ENCODE peak calls at places on chromosomes 3 and 15, in six cellular contexts. G is cardiac fibroblast; B is Jurkat, Clone E6-1; H is aorta; V is psoas muscle; P is astrocyte of the spinal cord. M is an unnamed sample.

GRCh38 chr15:66224946-66225345 is 28.6 kb downstream of the MEGF11 start:
- DNase-seq in G (no peak), B (no peak), H (no peak), V (no peak), P (no peak), M (no peak)

GRCh38 chr3:126064627-126065258 is 19.2 kb downstream of the SLC41A3 start:
- DNase-seq in G (no peak), B (no peak), H (no peak), V (no peak), P (no peak), M (no peak)

GRCh38 chr3:23404241-23404640 is 201.1 kb downstream of the UBE2E2 start:
- DNase-seq in G (no peak), B (no peak), H (no peak), V (no peak), P (no peak), M (no peak)

GRCh38 chr15:39118510-39118909 is 462.4 kb upstream of the THBS1 start:
- DNase-seq in G (peak; percentile 97), B (no peak), H (no peak), V (no peak), P (peak; percentile 86), M (no peak)

GRCh38 chr15:76982356-76982755 is 12.6 kb upstream of the PSTPIP1 start:
- DNase-seq in G (no peak), B (no peak), H (peak; percentile 21), V (no peak), P (no peak), M (no peak)

GRCh38 chr15:101091080-101092017 is 160.5 kb downstream of the CHSY1 start:
- DNase-seq in G (peak; percentile 96), B (no peak), H (peak; percentile 74), V (peak; percentile 58), P (peak; percentile 90), M (peak; percentile 70)

GRCh38 chr3:109553573-109554371 is 216.4 kb upstream of the DPPA4 start:
- DNase-seq in G (no peak), B (no peak), H (no peak), V (no peak), P (peak; percentile 15), M (no peak)

GRCh38 chr3:157999246-157999645 is 107.0 kb downstream of the SHOX2 start:
- DNase-seq in G (no peak), B (no peak), H (no peak), V (no peak), P (no peak), M (no peak)

GRCh38 chr3:42031808-42032475 is 59.2 kb upstream of the TRAK1 start:
- DNase-seq in G (peak; percentile 43), B (no peak), H (peak; percentile 55), V (no peak), P (peak; percentile 61), M (no peak)

GRCh38 chr15:40918799-40919392 is 10.2 kb upstream of the DLL4 start:
- DNase-seq in G (no peak), B (no peak), H (no peak), V (no peak), P (no peak), M (no peak)

GRCh38 chr3:149534671-149535394 is 60.3 kb downstream of the TM4SF4 start:
- DNase-seq in G (peak; percentile 53), B (no peak), H (no peak), V (no peak), P (peak; percentile 79), M (no peak)

GRCh38 chr3:127254730-127255129 is 33.1 kb downstream of the PRR20G start:
- DNase-seq in G (no peak), B (no peak), H (no peak), V (no peak), P (no peak), M (no peak)

GRCh38 chr3:195705081-195705991 is 15.4 kb upstream of the MUC20 start:
- DNase-seq in G (no peak), B (no peak), H (no peak), V (no peak), P (no peak), M (no peak)

GRCh38 chr3:194690501-194691372 is 5.1 kb downstream of the FAM43A start:
- DNase-seq in G (peak; percentile 29), B (no peak), H (no peak), V (no peak), P (peak; percentile 34), M (no peak)

GRCh38 chr3:124832782-124833709 is 54.1 kb downstream of the ITGB5 start:
- DNase-seq in G (peak; percentile 85), B (no peak), H (no peak), V (no peak), P (peak; percentile 88), M (no peak)

GRCh38 chr15:95024388-95024787 is 793.0 kb downstream of the MCTP2 start:
- DNase-seq in G (peak; percentile 59), B (peak; percentile 17), H (no peak), V (no peak), P (peak; percentile 50), M (no peak)

GRCh38 chr15:85756411-85757072 is 38.2 kb downstream of the KLHL25 start:
- DNase-seq in G (no peak), B (no peak), H (no peak), V (no peak), P (no peak), M (no peak)

GRCh38 chr3:195212033-195212748 is 58.8 kb downstream of the XXYLT1 start:
- DNase-seq in G (no peak), B (no peak), H (no peak), V (no peak), P (no peak), M (no peak)

GRCh38 chr15:33152502-33153109 is 41.9 kb downstream of the FMN1 start:
- DNase-seq in G (peak; percentile 54), B (no peak), H (no peak), V (no peak), P (peak; percentile 42), M (no peak)

GRCh38 chr3:138497851-138498250 is 63.4 kb downstream of the ESYT3 start:
- DNase-seq in G (no peak), B (no peak), H (no peak), V (no peak), P (no peak), M (no peak)

GRCh38 chr15:85710340-85710842 is 84.3 kb downstream of the KLHL25 start:
- DNase-seq in G (no peak), B (no peak), H (no peak), V (no peak), P (no peak), M (no peak)

GRCh38 chr3:196270499-196270898 is 17.0 kb downstream of the PCYT1A start:
- DNase-seq in G (no peak), B (no peak), H (no peak), V (no peak), P (no peak), M (no peak)

GRCh38 chr15:90641581-90642463 is 75.3 kb upstream of the BLM start:
- DNase-seq in G (no peak), B (no peak), H (no peak), V (no peak), P (no peak), M (no peak)

GRCh38 chr3:31892500-31892899 is 88.6 kb downstream of the OSBPL10 start:
- DNase-seq in G (no peak), B (no peak), H (no peak), V (no peak), P (no peak), M (no peak)
- H3K4me3 ChIP-seq in G (no peak overlapping the region), B (no peak overlapping the region), H (no peak overlapping the region), V (no peak overlapping the region), P (no peak overlapping the region), M (no peak overlapping the region)

DNA sequence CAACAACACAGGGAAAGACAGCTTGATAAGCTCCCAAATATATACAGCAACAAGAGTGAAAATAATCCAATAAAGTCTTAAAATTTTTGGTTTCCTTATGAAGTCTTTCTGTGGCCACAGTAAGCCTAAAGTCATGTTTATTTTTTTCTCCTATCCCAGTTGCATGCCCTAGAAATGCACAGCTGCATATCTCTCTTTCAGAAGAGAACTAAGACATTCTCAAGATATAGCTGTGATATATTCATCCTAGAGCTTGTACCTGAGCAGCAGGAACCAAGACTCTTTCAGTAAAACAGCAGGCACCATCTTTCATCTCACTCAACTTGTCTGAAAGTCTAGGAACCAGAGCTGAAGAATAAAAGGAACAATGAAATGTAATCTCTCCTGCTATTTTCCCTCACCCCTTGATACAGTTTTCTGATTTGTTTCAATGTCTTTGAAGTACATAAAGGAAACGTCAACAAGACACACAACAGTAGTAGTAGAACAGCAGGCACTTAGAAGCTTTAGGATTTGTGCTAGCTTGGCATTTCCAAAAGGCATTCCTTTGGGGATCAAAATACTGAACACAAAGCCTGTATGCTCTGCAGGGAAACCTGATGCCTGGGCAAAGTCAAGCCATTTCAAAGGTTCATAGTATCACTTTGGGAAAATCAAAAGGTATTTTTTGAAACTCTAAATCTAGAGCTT is 536.8 kb downstream of the PYDC2 start:
- DNase-seq in G (no peak), B (no peak), H (no peak), V (no peak), P (no peak), M (no peak)
- H3K4me3 ChIP-seq in G (no peak overlapping the region), B (no peak overlapping the region), H (no peak overlapping the region), V (no peak overlapping the region), P (no peak overlapping the region), M (no peak overlapping the region)

DNA sequence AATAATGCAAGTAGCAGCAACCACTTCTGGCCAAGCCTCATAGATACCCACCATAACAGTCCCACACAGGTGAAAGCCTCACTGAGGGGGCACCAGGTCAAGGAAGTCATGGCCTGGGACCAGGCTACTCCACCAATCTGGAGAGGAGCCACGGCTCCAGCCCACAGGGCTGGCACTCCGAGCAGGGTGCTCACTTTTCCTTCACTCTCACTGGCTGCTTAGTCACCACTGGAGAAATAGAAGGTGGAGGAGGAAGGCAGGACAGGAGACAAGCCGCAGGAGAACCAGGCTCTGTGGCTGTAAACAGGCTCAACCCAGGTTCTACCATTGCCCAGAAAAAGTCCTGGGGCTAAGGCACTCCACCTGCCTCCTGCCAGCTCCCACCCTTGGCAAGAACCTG is 1.2 kb downstream of the USP19 start:
- DNase-seq in G (peak; percentile 16), B (no peak), H (no peak), V (no peak), P (no peak), M (no peak)
- H3K4me3 ChIP-seq in G (peak overlapping the region; percentile 97), B (peak overlapping the region; percentile 94), H (no peak overlapping the region), V (peak overlapping the region; percentile 98), P (peak overlapping the region; percentile 91), M (peak overlapping the region; percentile 100)

GRCh38 chr15:87269566-87269965 is 987.0 kb downstream of the NTRK3 start:
- DNase-seq in G (no peak), B (no peak), H (no peak), V (no peak), P (peak; percentile 9), M (no peak)

GRCh38 chr15:87268675-87269074 is 987.9 kb downstream of the NTRK3 start:
- DNase-seq in G (no peak), B (no peak), H (no peak), V (no peak), P (peak; percentile 41), M (no peak)

GRCh38 chr15:87263844-87264243 is 992.7 kb downstream of the NTRK3 start:
- DNase-seq in G (no peak), B (no peak), H (no peak), V (no peak), P (no peak), M (no peak)

GRCh38 chr15:87263296-87263695 is 993.2 kb downstream of the NTRK3 start:
- DNase-seq in G (no peak), B (no peak), H (no peak), V (no peak), P (no peak), M (no peak)

DNA sequence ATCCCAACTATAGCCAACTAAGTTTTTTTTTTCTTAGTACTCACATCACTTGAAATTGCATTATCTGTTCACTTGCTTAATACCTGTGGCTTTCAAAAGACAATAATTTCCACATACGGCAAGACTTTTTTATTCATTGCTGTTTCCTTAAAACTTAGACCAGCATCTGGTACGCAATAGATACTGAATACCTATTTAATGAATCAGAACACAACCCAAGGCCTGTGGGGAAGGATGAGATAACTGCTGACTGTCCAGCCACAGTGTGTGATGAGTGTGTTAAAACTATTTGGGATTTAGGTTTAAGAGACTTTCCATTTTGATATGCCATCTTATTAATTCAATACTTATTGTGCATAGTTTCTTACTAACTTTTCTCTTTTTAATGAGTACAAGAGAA is 988.7 kb downstream of the NTRK3 start:
- DNase-seq in G (peak; percentile 62), B (no peak), H (no peak), V (no peak), P (peak; percentile 89), M (no peak)
- H3K4me3 ChIP-seq in G (no peak overlapping the region), B (no peak overlapping the region), H (no peak overlapping the region), V (no peak overlapping the region), P (no peak overlapping the region), M (no peak overlapping the region)